ENCODE peak calls at places on chromosomes 3 and 15, in four cellular contexts. Q, S, D and T are unnamed samples. For H3K4me1, the result is how much of the 10 kb centered on the place peaks cover.

GRCh38 chr3:197508511-197508910 is 47.3 kb downstream of the BDH1 start:
- DNase-seq in Q (no peak), D (no peak), S (no peak), T (no peak)

GRCh38 chr3:122691195-122691594 is 10.6 kb downstream of the PARP14 start:
- DNase-seq in S (peak), D (no peak), Q (no peak), T (no peak)

GRCh38 chr15:52537459-52537858 is 8.8 kb upstream of the MYO5A start:
- DNase-seq in S (no peak), Q (no peak), D (no peak), T (no peak)

GRCh38 chr3:118760611-118761606 is 273.7 kb downstream of the IGSF11 start:
- DNase-seq in D (no peak), S (no peak), Q (no peak), T (no peak)

GRCh38 chr15:74172751-74173544 is 562 bp upstream of the ISLR start:
- DNase-seq in S (no peak), Q (no peak), D (peak), T (no peak)

GRCh38 chr3:13526626-13526949 is 22.3 kb upstream of the FBLN2 start:
- DNase-seq in D (no peak), S (no peak), Q (no peak), T (no peak)

GRCh38 chr15:25051399-25052154 is 96.8 kb downstream of the SNRPN start:
- DNase-seq in D (no peak), S (no peak), Q (peak), T (no peak)

GRCh38 chr3:120625199-120625598 is 29.1 kb downstream of the NDUFB4 start:
- DNase-seq in D (no peak), Q (no peak), S (no peak), T (no peak)

GRCh38 chr3:42652611-42653302 is 740 bp upstream of the ZBTB47 start:
- DNase-seq in S (peak), Q (peak), D (peak), T (no peak)

GRCh38 chr15:77094397-77095030 is 23.6 kb upstream of the TSPAN3 start:
- DNase-seq in D (no peak), S (no peak), Q (no peak), T (no peak)

GRCh38 chr3:99172736-99173657 is 271.5 kb upstream of the DCBLD2 start:
- DNase-seq in S (peak), Q (peak), D (no peak), T (no peak)

GRCh38 chr3:109707642-109708041 is 370.3 kb upstream of the DPPA4 start:
- DNase-seq in Q (no peak), D (no peak), S (peak), T (no peak)

GRCh38 chr15:42549052-42549491 is 434 bp downstream of the HAUS2 start:
- DNase-seq in Q (peak), S (peak), D (no peak), T (no peak)

GRCh38 chr3:172776049-172776717 is 25.7 kb downstream of the ECT2 start:
- DNase-seq in D (no peak), Q (no peak), S (no peak), T (no peak)

GRCh38 chr15:101773496-101774100 is 29.7 kb upstream of the OR4F6 start:
- DNase-seq in D (no peak), Q (no peak), S (peak), T (no peak)

GRCh38 chr3:58217209-58217811 is 6.5 kb upstream of the DNASE1L3 start:
- DNase-seq in S (peak), D (peak), Q (peak), T (peak)

GRCh38 chr15:70435369-70435768 is 328.0 kb downstream of the UACA start:
- DNase-seq in Q (no peak), D (no peak), S (no peak), T (no peak)

GRCh38 chr15:101056366-101057334 is 137.5 kb downstream of the LRRK1 start:
- DNase-seq in D (peak), Q (peak), S (no peak), T (no peak)

GRCh38 chr3:187545391-187545790 is 124.8 kb downstream of the SST start:
- DNase-seq in Q (no peak), S (no peak), D (no peak), T (no peak)
- H3K27ac ChIP-seq in Q (no peak), S (no peak), D (no peak), T (no peak)

DNA sequence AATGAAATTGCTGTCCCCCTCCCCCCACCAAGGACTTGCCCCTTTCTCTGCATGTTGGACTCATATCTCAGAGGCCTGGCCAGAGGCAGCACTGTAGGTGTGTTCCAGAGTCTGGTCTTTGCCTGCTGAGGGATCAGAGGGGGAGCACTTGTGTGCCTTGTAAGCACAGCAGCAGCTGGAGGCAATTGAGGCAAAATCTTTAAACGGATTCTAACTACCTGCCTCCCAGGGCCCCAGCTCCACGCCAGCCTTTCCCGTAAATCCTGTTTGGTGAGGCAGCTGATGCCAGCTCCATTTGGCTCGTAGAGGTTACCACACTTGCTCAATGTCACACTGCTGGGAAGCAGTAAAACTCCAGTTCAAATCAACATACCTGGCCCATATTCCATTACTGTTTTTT is 2.3 kb upstream of the IDH2 start:
- DNase-seq in S (peak), Q (no peak), D (no peak), T (no peak)
- H3K4me1 ChIP-seq in S (under half), Q (under half), D (half or more), T (under half)

GRCh38 chr15:47718474-47719440 is 1.5 kb downstream of the SEMA6D start:
- DNase-seq in S (peak), D (no peak), Q (no peak), T (no peak)

GRCh38 chr15:47715856-47716445 is 1.4 kb upstream of the SEMA6D start:
- DNase-seq in D (no peak), Q (no peak), S (no peak), T (no peak)

GRCh38 chr15:47720555-47720954 is 3.2 kb downstream of the SEMA6D start:
- DNase-seq in S (no peak), D (no peak), Q (no peak), T (no peak)

GRCh38 chr15:47717036-47717611 is at the start of gene SEMA6D:
- DNase-seq in Q (peak), S (peak), D (peak), T (no peak)

GRCh38 chr15:47719730-47720129 is 2.4 kb downstream of the SEMA6D start:
- DNase-seq in D (no peak), Q (no peak), S (peak), T (no peak)
- H3K27ac ChIP-seq in D (no peak), Q (peak), S (no peak), T (no peak)

GRCh38 chr15:40106203-40107161 is 2.2 kb downstream of the BMF start:
- DNase-seq in D (peak), Q (peak), S (peak), T (no peak)

GRCh38 chr15:40104865-40105516 is 3.7 kb downstream of the BMF start:
- DNase-seq in D (peak), Q (peak), S (peak), T (peak)

GRCh38 chr15:40104296-40104864 is 4.3 kb downstream of the BMF start:
- DNase-seq in D (no peak), Q (no peak), S (no peak), T (no peak)

GRCh38 chr15:40103864-40104271 is 4.8 kb downstream of the BMF start:
- DNase-seq in S (no peak), D (peak), Q (no peak), T (no peak)

GRCh38 chr15:40105517-40106202 is 3.0 kb downstream of the BMF start:
- DNase-seq in Q (no peak), D (no peak), S (no peak), T (no peak)
- H3K4me1 ChIP-seq in Q (under half), D (half or more), S (half or more), T (under half)